ENCODE peak calls at places on chromosomes 12 and 14, in nine cellular contexts. I, R, K, L, T, F, N, B and U are unnamed samples.

GRCh38 chr12:75724913-75725312 is 213.5 kb upstream of the KRR1 start:
- DNase-seq in I (peak; percentile 84), R (peak; percentile 75), K (no peak), L (no peak), T (peak; percentile 24), F (no peak), N (no peak), B (no peak), U (no peak)

GRCh38 chr12:52649066-52649465 is 2.9 kb downstream of the KRT2 start:
- DNase-seq in I (no peak), R (no peak), K (no peak), L (no peak), T (no peak), F (no peak), N (no peak), B (no peak), U (no peak)

GRCh38 chr12:22121224-22121623 is 75.2 kb downstream of the CMAS start:
- DNase-seq in I (no peak), R (no peak), K (peak; percentile 35), L (no peak), T (no peak), F (peak; percentile 49), N (peak; percentile 19), B (peak; percentile 24), U (no peak)

GRCh38 chr14:33454707-33455106 is 496.2 kb downstream of the EGLN3 start:
- DNase-seq in I (no peak), R (no peak), K (no peak), L (no peak), T (no peak), F (peak; percentile 70), N (no peak), B (no peak), U (no peak)

GRCh38 chr12:111426341-111427185 is 20.8 kb downstream of the SH2B3 start:
- DNase-seq in I (no peak), R (peak; percentile 58), K (no peak), L (peak; percentile 4), T (no peak), F (no peak), N (no peak), B (no peak), U (no peak)

GRCh38 chr12:71846322-71846940 is 6.9 kb downstream of the TBC1D15 start:
- DNase-seq in I (peak; percentile 50), R (peak; percentile 68), K (peak; percentile 32), L (no peak), T (peak; percentile 53), F (no peak), N (no peak), B (no peak), U (no peak)

GRCh38 chr12:131213896-131214442 is 260.3 kb downstream of the ADGRD1 start:
- DNase-seq in I (no peak), R (no peak), K (no peak), L (no peak), T (no peak), F (no peak), N (no peak), B (no peak), U (no peak)

GRCh38 chr12:131122631-131123030 is 168.9 kb downstream of the ADGRD1 start:
- DNase-seq in I (no peak), R (no peak), K (no peak), L (no peak), T (no peak), F (no peak), N (no peak), B (no peak), U (no peak)

GRCh38 chr12:80261403-80261802 is 162.1 kb downstream of the OTOGL start:
- DNase-seq in I (no peak), R (no peak), K (no peak), L (no peak), T (no peak), F (no peak), N (no peak), B (no peak), U (no peak)